ENCODE peak calls at places on chromosomes 16 and 17, in five cellular contexts. J is HepG2, K is H1, F is SK-N-SH, H is K562. L is an unnamed sample.

GRCh38 chr16:9800180-9800738 is 382.0 kb downstream of the GRIN2A start:
- DNase-seq in H (no peak), J (no peak), F (no peak), K (no peak), L (no peak)

GRCh38 chr17:57086069-57086930 is 1.3 kb downstream of the AKAP1 start:
- DNase-seq in F (peak), J (peak), K (no peak), H (peak), L (no peak)

GRCh38 chr17:48586355-48586924 is 3.6 kb downstream of the HOXB3 start:
- DNase-seq in K (no peak), F (no peak), J (no peak), H (no peak), L (no peak)

GRCh38 chr16:30112197-30113030 is 923 bp downstream of the GDPD3 start:
- DNase-seq in H (peak), F (peak), K (no peak), J (peak), L (no peak)

GRCh38 chr16:85986931-85987749 is 88.2 kb downstream of the IRF8 start:
- DNase-seq in F (peak), J (peak), K (no peak), H (no peak), L (no peak)

GRCh38 chr16:88004391-88004790 is 53.2 kb downstream of the BANP start:
- DNase-seq in H (no peak), K (no peak), J (no peak), F (no peak), L (no peak)

GRCh38 chr17:28718990-28719433 is 773 bp upstream of the RPL23A start:
- DNase-seq in J (no peak), H (no peak), K (no peak), F (no peak), L (no peak)

GRCh38 chr16:72428611-72429376 is 256.8 kb upstream of the PMFBP1 start:
- DNase-seq in J (no peak), H (no peak), K (no peak), F (no peak), L (no peak)

GRCh38 chr16:17416461-17417221 is 54.1 kb downstream of the XYLT1 start:
- DNase-seq in J (no peak), F (peak), H (no peak), K (no peak), L (peak)

GRCh38 chr16:86219655-86220445 is 290.5 kb upstream of the FOXF1 start:
- DNase-seq in F (no peak), H (no peak), K (no peak), J (no peak), L (no peak)

GRCh38 chr16:80852261-80852872 is 48.0 kb upstream of the CDYL2 start:
- DNase-seq in F (peak), K (peak), H (peak), J (peak), L (no peak)

GRCh38 chr17:71547904-71548303 is 572.9 kb upstream of the SOX9 start:
- DNase-seq in H (no peak), F (no peak), K (no peak), J (no peak), L (no peak)

GRCh38 chr17:81564778-81565177 is 12.6 kb upstream of the FAAP100 start:
- DNase-seq in K (no peak), J (no peak), H (no peak), F (no peak), L (no peak)

GRCh38 chr17:43881176-43881575 is 26.2 kb downstream of the MPP2 start:
- DNase-seq in F (no peak), K (no peak), H (no peak), J (no peak), L (no peak)

GRCh38 chr17:43879723-43880419 is 27.5 kb downstream of the MPP2 start:
- DNase-seq in J (no peak), K (no peak), F (no peak), H (no peak), L (no peak)

GRCh38 chr17:43878260-43879082 is 28.9 kb downstream of the MPP2 start:
- DNase-seq in F (peak), J (peak), K (peak), H (peak), L (no peak)

GRCh38 chr17:43881758-43882505 is 25.4 kb downstream of the MPP2 start:
- DNase-seq in F (no peak), K (no peak), H (peak), J (no peak), L (no peak)

GRCh38 chr17:43880420-43880991 is 26.8 kb downstream of the MPP2 start:
- DNase-seq in J (peak), F (peak), K (no peak), H (peak), L (no peak)
- TF ChIP-seq TAF1 in J (no peak), F (no peak), K (no peak), H (no peak), L (no peak)

GRCh38 chr16:57462978-57463362 is 491 bp downstream of the POLR2C start:
- DNase-seq in K (no peak), H (no peak), F (peak), J (no peak), L (no peak)
- TF ChIP-seq CTCF in K (no peak), H (no peak), F (no peak), J (no peak), L (no peak)

GRCh38 chr17:10713336-10713735 is 15.9 kb downstream of the ADPRM start:
- DNase-seq in J (no peak), F (no peak), K (no peak), H (no peak), L (no peak)
- TF ChIP-seq TAF1 in J (no peak), F (no peak), K (no peak), H (no peak), L (no peak)

DNA sequence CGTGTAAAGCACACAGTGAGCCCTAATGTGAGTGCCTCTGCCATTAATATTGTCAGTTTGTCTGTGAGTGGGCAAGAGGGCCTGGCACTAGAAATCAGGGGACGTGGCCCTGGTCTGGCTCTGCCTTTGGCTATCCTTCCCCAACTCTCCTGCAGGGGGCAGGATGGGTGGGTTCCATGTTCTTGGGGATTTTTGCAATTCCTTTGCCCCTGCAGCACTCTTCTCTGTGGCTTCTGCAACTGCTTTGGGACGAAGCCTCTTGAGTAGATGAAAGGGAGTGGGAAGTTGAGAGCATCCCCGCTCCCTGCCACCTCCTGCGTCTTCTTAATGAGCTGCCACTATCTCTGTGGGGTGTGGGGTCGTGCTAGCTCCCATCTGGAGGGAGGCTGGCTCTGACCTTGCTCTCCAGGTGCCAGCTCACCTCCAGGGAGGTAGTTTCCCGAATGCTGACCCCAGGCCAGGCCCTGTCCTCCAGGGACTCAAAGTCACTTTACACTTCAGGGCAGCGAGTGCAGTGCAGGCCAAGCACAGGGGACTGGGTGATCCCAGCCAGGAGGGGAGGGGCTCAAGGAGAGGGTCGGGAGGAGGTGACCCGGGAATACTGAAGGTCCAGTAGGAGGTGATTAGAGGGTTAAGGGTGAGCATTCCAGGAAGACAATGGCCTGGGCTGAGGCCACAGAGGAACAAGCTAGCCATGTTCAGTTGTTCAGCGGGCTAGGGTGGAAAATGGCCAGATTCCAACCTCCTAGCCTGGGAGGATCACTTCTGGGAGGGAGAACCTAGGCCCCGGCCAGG is 121.0 kb upstream of the NLRP1 start:
- DNase-seq in J (no peak), K (no peak), H (peak), F (peak), L (no peak)
- TF ChIP-seq CTCF in J (peak), K (peak), H (peak), F (peak), L (peak)

GRCh38 chr16:13919683-13920509 is at the start of gene ERCC4:
- DNase-seq in J (peak), H (peak), F (peak), K (peak), L (peak)

GRCh38 chr16:13926507-13926906 is 6.6 kb downstream of the ERCC4 start:
- DNase-seq in J (no peak), H (no peak), K (no peak), F (no peak), L (no peak)

GRCh38 chr16:13920510-13920818 is 510 bp downstream of the ERCC4 start:
- DNase-seq in F (no peak), H (no peak), J (no peak), K (no peak), L (no peak)

GRCh38 chr16:13921328-13921727 is 1.4 kb downstream of the ERCC4 start:
- DNase-seq in F (no peak), K (no peak), J (no peak), H (no peak), L (no peak)

DNA sequence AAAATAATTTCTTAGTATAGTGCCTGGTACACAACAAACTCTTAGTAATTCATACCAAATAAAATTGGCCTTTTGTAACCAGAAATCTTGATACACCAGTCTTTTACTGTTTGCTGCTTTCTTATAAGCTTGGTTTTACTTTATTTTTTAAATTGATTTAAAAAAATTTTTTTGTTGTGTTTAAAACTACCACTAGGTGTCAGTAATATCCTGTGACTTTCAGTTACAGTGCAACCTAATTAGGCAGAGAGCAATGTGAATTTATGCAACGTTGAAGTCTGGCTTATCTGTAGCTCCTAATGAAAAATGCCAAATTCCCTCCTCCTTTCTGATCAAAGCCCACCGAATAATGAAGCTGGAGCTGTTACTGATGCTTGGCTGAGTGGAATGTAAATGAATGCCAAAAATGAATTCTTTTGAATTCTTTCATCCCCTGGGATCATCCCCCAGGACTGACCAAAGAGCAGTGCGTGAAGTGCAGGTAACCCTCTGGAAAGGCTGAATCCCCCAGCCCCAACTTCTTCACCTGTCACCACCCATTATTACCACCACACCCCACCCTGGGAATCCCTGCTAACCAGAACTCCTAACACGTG is 3.8 kb downstream of the ERCC4 start:
- DNase-seq in J (peak), K (no peak), H (peak), F (peak), L (peak)
- TF ChIP-seq TAF1 in J (no peak), K (no peak), H (no peak), F (no peak), L (no peak)

DNA sequence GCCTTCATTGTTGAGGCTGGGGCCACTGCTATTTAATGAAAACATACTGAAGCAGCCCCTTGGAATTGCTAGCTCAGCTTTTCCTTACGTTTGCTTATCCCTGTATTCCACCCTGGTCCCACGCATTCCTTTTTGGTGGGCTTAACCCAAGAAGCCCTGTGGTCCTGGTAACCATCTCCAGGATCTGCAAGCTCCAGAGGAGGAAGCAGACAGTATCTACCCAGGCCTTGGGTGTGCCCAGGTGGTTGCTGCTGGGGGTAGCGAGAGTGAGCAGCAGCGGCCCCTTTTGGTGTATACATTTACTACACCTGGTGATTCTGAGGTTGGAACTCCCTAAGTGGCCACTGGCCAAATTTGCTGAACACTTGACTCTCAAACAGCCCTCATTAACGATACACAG is 97.7 kb downstream of the CBLN1 start:
- DNase-seq in J (peak), K (peak), F (peak), H (peak), L (no peak)
- TF ChIP-seq CTCF in J (peak), K (peak), F (peak), H (peak), L (peak)

GRCh38 chr17:35002876-35003551 is 22.7 kb downstream of the LIG3 start:
- DNase-seq in K (no peak), F (no peak), H (no peak), J (no peak), L (no peak)
- TF ChIP-seq TAF1 in K (no peak), F (no peak), H (no peak), J (no peak), L (no peak)

L was measured in GM12878.